ENCODE peak calls at places on chromosomes 13 and 19, in nine cellular contexts. J is B cell; P is HTR-8/SVneo; G is stimulated activated CD8-positive, alpha-beta memory T cell treated with anti-CD3 and anti-CD28 coated beads, Interleukin-7, amount 100 ng/mL, for 1 hour; F is AG10803; U is stimulated activated CD4-positive, alpha-beta T cell treated with anti-CD3 and anti-CD28 coated beads, Interleukin-2, amount 100 ng/mL, for 48 hours; M is activated CD4-positive, alpha-beta T cell treated with anti-CD3 and anti-CD28 coated beads, Interleukin-2, amount 50 U/mL, for 1 hour; Z is effector memory CD4-positive, alpha-beta T cell; A is retina. B is an unnamed sample.

GRCh38 chr19:37997911-37998344 is 90.9 kb downstream of the SIPA1L3 start:
- DNase-seq in G (no peak), F (peak), U (peak), P (peak), A (no peak), Z (no peak), M (no peak), J (no peak), B (no peak)

GRCh38 chr13:32956595-32956933 is 59.7 kb upstream of the KL start:
- DNase-seq in P (no peak), J (no peak), U (no peak), G (no peak), A (no peak), F (peak), Z (no peak), M (no peak), B (no peak)

GRCh38 chr13:105008606-105009005 is 1526.9 kb downstream of the EFNB2 start:
- DNase-seq in G (no peak), Z (no peak), A (no peak), M (no peak), F (no peak), P (no peak), J (no peak), U (no peak), B (no peak)

GRCh38 chr13:103104340-103104739 is 38.1 kb upstream of the SLC10A2 start:
- DNase-seq in Z (no peak), M (no peak), P (no peak), U (no peak), A (no peak), J (no peak), G (no peak), F (no peak), B (peak)

GRCh38 chr13:90702050-90702449 is 645.4 kb upstream of the MIR17HG start:
- DNase-seq in G (no peak), Z (no peak), F (no peak), U (no peak), M (no peak), P (no peak), A (no peak), J (no peak), B (no peak)

GRCh38 chr19:3358919-3359849 is 7.2 kb upstream of the NFIC start:
- DNase-seq in M (peak), U (peak), P (no peak), J (peak), G (peak), F (peak), Z (peak), A (peak), B (no peak)

GRCh38 chr13:42947925-42948324 is 44.1 kb downstream of the EPSTI1 start:
- DNase-seq in Z (no peak), A (no peak), G (no peak), J (no peak), F (no peak), U (no peak), P (no peak), M (no peak), B (no peak)

GRCh38 chr13:96091164-96091931 is 1.4 kb downstream of the HS6ST3 start:
- DNase-seq in Z (no peak), U (no peak), M (no peak), P (no peak), J (no peak), G (no peak), A (peak), F (no peak), B (peak)

GRCh38 chr19:48135411-48135810 is 24.8 kb upstream of the PLA2G4C start:
- DNase-seq in P (no peak), M (no peak), U (peak), F (no peak), G (no peak), A (no peak), Z (no peak), J (no peak), B (no peak)

GRCh38 chr13:27022571-27023311 is 148.9 kb downstream of the USP12 start:
- DNase-seq in P (no peak), U (no peak), J (no peak), G (no peak), M (no peak), F (no peak), A (no peak), Z (no peak), B (no peak)

GRCh38 chr13:30125422-30126073 is 181.8 kb downstream of the KATNAL1 start:
- DNase-seq in A (no peak), Z (no peak), P (no peak), U (no peak), J (no peak), G (no peak), M (no peak), F (peak), B (no peak)

GRCh38 chr13:109517516-109517915 is 268.9 kb downstream of the IRS2 start:
- DNase-seq in U (no peak), M (no peak), G (no peak), A (no peak), F (peak), Z (no peak), J (no peak), P (no peak), B (no peak)

GRCh38 chr13:81540777-81541176 is 1199.9 kb upstream of the SPRY2 start:
- DNase-seq in F (no peak), A (no peak), J (no peak), U (no peak), G (no peak), P (no peak), M (no peak), Z (no peak), B (no peak)

GRCh38 chr19:40704491-40705361 is 12.0 kb downstream of the COQ8B start:
- DNase-seq in M (no peak), G (no peak), P (no peak), Z (no peak), J (no peak), F (no peak), A (no peak), U (no peak), B (no peak)

GRCh38 chr19:33476151-33476707 is 45.4 kb downstream of the PEPD start:
- DNase-seq in P (no peak), Z (no peak), G (no peak), M (no peak), F (no peak), J (no peak), U (no peak), A (no peak), B (no peak)

GRCh38 chr13:90594694-90595093 is 752.8 kb upstream of the MIR17HG start:
- DNase-seq in J (no peak), A (no peak), U (no peak), G (no peak), F (peak), M (no peak), P (peak), Z (no peak), B (no peak)

GRCh38 chr13:106570354-106570822 is 2.5 kb upstream of the ARGLU1 start:
- DNase-seq in G (peak), P (no peak), A (no peak), M (peak), F (peak), U (peak), Z (peak), J (peak), B (peak)

GRCh38 chr19:9622531-9622930 is 1.5 kb upstream of the ZNF561 start:
- DNase-seq in Z (no peak), M (no peak), G (no peak), A (no peak), J (no peak), F (peak), U (no peak), P (no peak), B (no peak)

GRCh38 chr13:80952158-80952557 is 611.2 kb upstream of the SPRY2 start:
- DNase-seq in J (no peak), P (no peak), M (no peak), U (no peak), F (no peak), A (no peak), G (no peak), Z (no peak), B (no peak)

GRCh38 chr19:14072535-14073231 is at the start of gene MISP3:
- DNase-seq in U (peak), J (peak), F (no peak), Z (no peak), M (no peak), A (peak), P (no peak), G (no peak), B (no peak)

GRCh38 chr19:37227996-37228395 is 10.0 kb downstream of the ZNF383 start:
- DNase-seq in Z (no peak), P (no peak), G (no peak), A (peak), U (peak), F (no peak), J (no peak), M (no peak), B (peak)

GRCh38 chr13:50422181-50423148 is 407.2 kb downstream of the KCNRG start:
- DNase-seq in M (no peak), J (no peak), Z (no peak), F (no peak), G (no peak), A (no peak), U (no peak), P (no peak), B (no peak)

GRCh38 chr13:112576191-112576590 is 11.8 kb downstream of the TUBGCP3 start:
- DNase-seq in J (no peak), M (no peak), A (no peak), F (no peak), G (no peak), U (no peak), P (no peak), Z (no peak), B (no peak)